ENCODE peak calls at places on chromosomes 4 and X, in nine cellular contexts. C is SJSA1, V is suprapubic skin, U is tibial artery, E is Peyer's patch, H is psoas muscle, D is cardiac muscle cell, P is neural progenitor cell, T is GM23248. S is an unnamed sample. For H3K27me3, the result is how much of the 10 kb centered on the place peaks cover.

GRCh38 chr4:101621120-101621519 is 169.4 kb upstream of the BANK1 start:
- DNase-seq in V (no peak), U (no peak), T (peak), E (no peak), P (no peak), C (peak), D (no peak), H (no peak), S (no peak)

GRCh38 chrX:1871887-1872286 is 257.0 kb downstream of the ASMT start:
- DNase-seq in P (no peak), C (no peak), H (no peak), U (no peak), D (no peak), T (no peak), E (no peak), V (no peak), S (no peak)

GRCh38 chrX:39527045-39527444 is 570.7 kb downstream of the BCOR start:
- DNase-seq in C (no peak), U (no peak), V (no peak), P (no peak), D (no peak), E (no peak), H (no peak), T (peak), S (no peak)

GRCh38 chrX:77979870-77980269 is 10.4 kb upstream of the PGAM4 start:
- DNase-seq in P (no peak), U (no peak), D (no peak), C (no peak), V (no peak), E (no peak), T (no peak), H (no peak), S (no peak)

GRCh38 chr4:142452132-142452855 is 393.8 kb downstream of the INPP4B start:
- DNase-seq in T (peak), E (no peak), U (no peak), D (no peak), V (no peak), P (peak), C (no peak), H (no peak), S (no peak)

GRCh38 chr4:110636231-110636676 is 13.4 kb upstream of the PITX2 start:
- DNase-seq in V (no peak), H (peak), E (no peak), D (no peak), P (peak), T (no peak), C (peak), U (no peak), S (no peak)

GRCh38 chr4:37425857-37426256 is 181.3 kb downstream of the NWD2 start:
- DNase-seq in P (no peak), V (no peak), T (no peak), H (no peak), U (no peak), D (no peak), C (no peak), E (no peak), S (no peak)

GRCh38 chrX:48683411-48683982 is at the start of gene WAS:
- DNase-seq in U (no peak), E (peak), V (no peak), T (no peak), D (no peak), C (no peak), H (no peak), P (no peak), S (no peak)

GRCh38 chr4:101074326-101074725 is 273.0 kb downstream of the PPP3CA start:
- DNase-seq in C (no peak), U (no peak), T (no peak), P (no peak), D (no peak), E (no peak), V (no peak), H (no peak), S (no peak)

GRCh38 chrX:104310084-104310483 is 55.4 kb upstream of the ESX1 start:
- DNase-seq in E (no peak), P (no peak), C (no peak), U (no peak), V (no peak), H (no peak), T (peak), D (no peak), S (no peak)

GRCh38 chrX:140318306-140318705 is 186.6 kb downstream of the SOX3 start:
- DNase-seq in E (no peak), C (peak), T (peak), H (no peak), D (no peak), P (peak), V (no peak), U (no peak), S (no peak)
- H3K27me3 ChIP-seq in E (under half), C (under half), T (under half), H (under half), D (under half), P (under half), V (under half), U (under half), S (under half)

DNA sequence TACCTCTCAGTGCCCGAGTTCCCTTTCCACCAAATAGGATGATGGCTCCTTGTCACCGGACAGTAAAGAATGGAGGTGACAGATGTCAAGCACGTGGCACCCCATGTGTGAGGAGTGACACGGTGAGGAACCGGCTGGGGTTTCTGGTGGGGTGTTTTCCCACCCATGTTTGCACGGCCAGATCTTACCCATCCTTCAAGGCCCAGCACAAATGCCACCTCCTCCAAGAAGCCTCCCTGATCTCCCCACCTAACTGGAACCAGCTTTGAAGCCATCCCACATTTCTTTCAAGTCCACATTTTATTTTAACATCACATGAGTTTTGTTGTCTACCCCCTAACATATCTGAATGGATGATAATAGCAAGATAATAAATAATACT is 63.0 kb downstream of the WFS1 start:
- DNase-seq in P (no peak), H (no peak), D (no peak), U (no peak), E (no peak), T (no peak), C (no peak), V (no peak), S (no peak)
- H3K27me3 ChIP-seq in P (under half), H (under half), D (under half), U (half or more), E (under half), T (under half), C (under half), V (under half), S (under half)

GRCh38 chrX:13587791-13588477 is 18.5 kb downstream of the EGFL6 start:
- DNase-seq in H (no peak), P (no peak), E (no peak), T (no peak), U (no peak), C (no peak), D (no peak), V (no peak), S (no peak)
- H3K27me3 ChIP-seq in H (under half), P (under half), E (under half), T (under half), U (under half), C (under half), D (under half), V (under half), S (under half)

DNA sequence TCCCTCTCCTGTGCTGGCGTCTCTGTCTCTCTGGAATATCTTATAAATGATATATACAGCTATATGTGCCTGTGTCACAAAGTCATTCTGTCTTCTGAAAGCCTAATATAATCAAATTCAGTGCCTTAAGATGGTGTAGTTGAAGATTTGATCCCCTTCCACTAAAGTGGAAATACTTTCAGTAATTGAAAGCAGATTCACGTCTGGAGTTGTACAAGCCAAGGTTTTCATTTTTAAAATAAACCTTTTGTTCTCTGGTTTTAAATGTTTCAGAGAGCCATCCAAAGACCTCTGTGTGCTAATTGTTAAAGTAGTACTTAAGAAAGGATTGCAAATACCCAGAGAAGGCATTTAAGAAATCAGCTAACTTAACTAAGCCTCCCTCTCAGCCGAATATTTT is 206.8 kb downstream of the TENM3 start:
- DNase-seq in T (peak), D (no peak), P (no peak), U (no peak), H (no peak), E (no peak), C (peak), V (no peak), S (no peak)
- H3K27me3 ChIP-seq in T (half or more), D (under half), P (under half), U (half or more), H (under half), E (under half), C (under half), V (under half), S (under half)

DNA sequence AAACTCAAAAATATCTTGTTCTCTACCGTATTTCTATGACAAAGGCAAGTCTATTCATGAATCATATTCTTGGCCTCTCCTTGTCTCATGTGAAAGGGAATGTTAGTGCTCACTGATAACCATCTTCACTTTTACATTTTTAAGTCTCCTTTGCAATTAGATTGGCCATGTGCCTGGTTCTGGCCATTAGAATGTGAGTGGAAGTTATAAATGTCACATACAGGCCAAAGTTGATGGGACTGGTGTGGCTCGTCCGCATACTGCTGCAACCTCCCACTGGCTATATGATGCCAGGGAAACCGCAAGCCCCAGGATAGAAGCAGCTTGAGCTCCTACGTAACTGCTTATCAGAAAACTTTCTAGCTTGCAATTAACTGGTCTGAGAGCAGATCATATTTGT is 86.1 kb downstream of the MAGEC1 start:
- DNase-seq in D (no peak), P (no peak), U (no peak), V (no peak), T (no peak), E (no peak), H (no peak), C (no peak), S (no peak)
- H3K27me3 ChIP-seq in D (under half), P (under half), U (under half), V (under half), T (under half), E (under half), H (under half), C (under half), S (under half)

DNA sequence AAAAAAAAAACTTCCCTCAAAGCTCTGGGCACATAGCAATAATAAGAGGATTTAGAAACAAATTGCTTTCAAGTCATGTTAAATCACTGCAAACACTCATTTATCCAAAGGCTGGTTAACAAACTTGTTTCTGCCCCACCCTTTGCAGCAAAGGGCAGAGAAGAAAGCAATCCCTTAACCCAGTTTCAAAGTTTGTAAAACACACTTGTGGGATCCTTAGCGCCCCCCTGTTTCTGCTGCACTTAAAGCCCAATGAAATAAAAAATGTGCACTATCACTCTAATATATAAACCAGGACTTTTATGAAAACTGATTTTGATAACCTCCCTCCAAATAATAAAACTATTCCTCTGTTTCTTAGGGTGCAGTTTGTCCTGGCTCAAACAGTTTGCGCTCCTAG is 3.3 kb upstream of the PCDH10 start:
- DNase-seq in D (no peak), E (no peak), C (no peak), U (no peak), P (no peak), H (no peak), V (no peak), T (no peak), S (no peak)
- H3K27me3 ChIP-seq in D (under half), E (under half), C (under half), U (under half), P (half or more), H (under half), V (half or more), T (half or more), S (under half)

DNA sequence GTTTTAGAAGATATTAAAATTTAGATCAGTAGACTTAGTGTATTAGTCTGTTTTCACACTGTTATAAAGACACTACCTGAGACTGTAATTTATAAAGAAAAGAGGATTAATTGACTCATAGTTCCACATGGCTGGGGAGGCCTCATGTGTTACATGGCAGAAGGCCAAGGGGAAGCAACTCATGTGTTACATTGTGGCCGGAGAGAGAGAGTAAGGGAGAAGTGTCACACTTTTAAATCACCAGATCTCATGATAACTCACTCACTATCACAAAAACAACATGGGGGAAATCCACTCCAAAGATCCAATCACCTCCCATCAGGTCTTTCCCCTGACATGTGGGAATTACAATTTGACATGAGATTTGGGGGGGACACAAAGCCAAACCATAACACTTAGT is 1159.7 kb upstream of the PCDH7 start:
- DNase-seq in U (no peak), V (no peak), H (no peak), E (no peak), D (no peak), T (no peak), C (no peak), P (no peak), S (no peak)
- H3K27me3 ChIP-seq in U (under half), V (under half), H (under half), E (under half), D (under half), T (under half), C (under half), P (under half), S (under half)

GRCh38 chr4:108370291-108370690 is 201.6 kb upstream of the LEF1 start:
- DNase-seq in T (no peak), D (no peak), H (no peak), C (no peak), V (no peak), U (no peak), P (peak), E (no peak), S (no peak)

GRCh38 chr4:108367751-108368150 is 199.0 kb upstream of the LEF1 start:
- DNase-seq in E (no peak), U (no peak), T (no peak), C (no peak), P (no peak), H (no peak), D (no peak), V (no peak), S (no peak)

GRCh38 chr4:108366716-108367115 is 198.0 kb upstream of the LEF1 start:
- DNase-seq in T (no peak), P (no peak), U (no peak), C (no peak), V (no peak), H (no peak), E (no peak), D (no peak), S (no peak)

GRCh38 chr4:108370826-108371225 is 202.1 kb upstream of the LEF1 start:
- DNase-seq in D (no peak), T (no peak), E (no peak), U (no peak), H (no peak), C (no peak), V (no peak), P (no peak), S (no peak)

DNA sequence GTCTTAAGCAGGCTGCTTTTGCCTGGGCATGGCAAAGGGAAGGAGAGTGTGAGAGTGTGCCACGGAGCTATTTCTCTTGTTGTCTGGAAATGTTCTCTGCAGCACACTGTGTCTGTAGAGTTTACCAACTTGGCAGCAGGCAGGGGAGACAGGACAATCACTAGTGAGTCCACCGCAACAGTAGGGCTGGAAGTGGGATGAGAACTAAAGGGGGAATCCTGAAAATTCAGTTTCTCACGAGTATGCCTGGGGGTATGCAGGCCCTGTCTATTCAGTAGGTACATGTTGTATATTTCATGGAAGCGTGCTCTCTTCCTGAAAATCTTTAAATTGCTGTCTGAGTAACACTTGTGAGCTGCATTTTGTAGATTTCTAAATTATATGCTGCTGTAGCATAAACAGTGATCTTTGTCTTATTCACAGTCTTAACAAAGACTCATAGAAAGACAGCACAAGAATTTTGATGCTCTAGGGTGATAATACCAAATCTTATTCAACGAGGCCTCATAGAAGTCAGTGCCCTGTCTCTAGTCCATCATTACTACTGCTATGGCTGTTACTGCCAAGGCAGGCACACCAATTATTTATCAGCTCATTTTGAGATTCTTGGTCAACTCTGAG is 200.4 kb upstream of the LEF1 start:
- DNase-seq in T (no peak), D (no peak), P (no peak), C (no peak), V (no peak), H (no peak), E (no peak), U (no peak), S (no peak)
- H3K27me3 ChIP-seq in T (half or more), D (under half), P (under half), C (under half), V (under half), H (under half), E (under half), U (under half), S (under half)

DNA sequence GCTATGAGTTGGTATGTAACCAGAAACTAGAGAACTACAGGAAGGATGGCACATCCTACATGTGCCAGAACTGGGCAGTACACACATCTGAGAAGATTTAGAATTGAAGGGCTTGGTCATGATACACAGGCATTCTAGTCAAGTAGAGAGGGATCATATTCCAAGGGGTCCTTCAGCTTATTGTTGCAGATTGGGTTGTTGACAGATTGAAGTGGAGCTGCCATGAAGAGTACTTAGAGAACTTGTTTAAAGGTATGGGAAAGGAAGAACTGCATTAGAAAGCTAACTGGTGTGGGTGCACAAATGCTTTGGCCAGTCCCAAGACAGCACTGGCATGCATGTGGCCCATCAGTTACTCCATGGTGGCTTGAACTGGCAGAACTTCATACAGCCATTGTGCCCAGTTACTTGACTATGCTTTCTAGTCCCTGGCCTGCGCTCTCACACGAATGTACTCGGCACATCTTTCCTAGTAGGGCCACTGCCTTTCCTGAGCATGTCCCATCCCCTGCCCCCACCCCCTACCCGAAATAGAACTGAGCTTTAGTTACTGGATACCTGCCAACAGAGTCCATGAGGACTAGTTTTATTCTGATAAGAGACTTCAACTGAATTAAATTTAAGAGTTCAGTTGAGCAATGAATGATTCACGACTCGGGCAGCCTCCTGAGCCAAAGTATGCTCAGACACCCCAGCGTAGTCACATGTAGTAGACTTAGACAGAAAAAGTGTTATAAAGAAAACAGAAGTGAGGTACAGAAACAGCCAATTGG is 64.0 kb downstream of the CCNG2 start:
- DNase-seq in D (peak), E (no peak), C (no peak), V (no peak), U (peak), P (no peak), T (peak), H (no peak), S (no peak)
- H3K27me3 ChIP-seq in D (under half), E (under half), C (under half), V (under half), U (under half), P (under half), T (half or more), H (under half), S (under half)

S was measured in BE2C.